ENCODE peak calls at places on chromosomes 2 and 18, in six cellular contexts. One of them, this sample, is unnamed.
A peak's percentile ranks its signal among the peaks of the same experiment; 100 is the strongest.

GRCh38 chr2:215903208-215903607 is 110.1 kb downstream of the MREG start:
- DNase-seq in breast epithelium: no peak
- DNase-seq in heart left ventricle: no peak
- DNase-seq in IMR-90: no peak
- DNase-seq in transverse colon: no peak
- DNase-seq in uterus: no peak
- DNase-seq in this sample: no peak

GRCh38 chr2:37318401-37318800 is 6.2 kb downstream of the PRKD3 start:
- DNase-seq in IMR-90: peak; percentile 96
- DNase-seq in uterus: no peak
- DNase-seq in breast epithelium: no peak
- DNase-seq in heart left ventricle: no peak
- DNase-seq in transverse colon: no peak
- DNase-seq in this sample: no peak

GRCh38 chr2:160365691-160366367 is 127.8 kb downstream of the RBMS1 start:
- DNase-seq in heart left ventricle: peak; percentile 84
- DNase-seq in breast epithelium: no peak
- DNase-seq in IMR-90: no peak
- DNase-seq in uterus: peak; percentile 58
- DNase-seq in transverse colon: peak; percentile 71
- DNase-seq in this sample: no peak

GRCh38 chr2:45988879-45989278 is 308.3 kb upstream of the EPAS1 start:
- DNase-seq in uterus: no peak
- DNase-seq in breast epithelium: no peak
- DNase-seq in IMR-90: no peak
- DNase-seq in transverse colon: no peak
- DNase-seq in heart left ventricle: no peak
- DNase-seq in this sample: no peak

GRCh38 chr2:43212931-43213330 is 13.5 kb downstream of the ZFP36L2 start:
- DNase-seq in heart left ventricle: peak; percentile 77
- DNase-seq in transverse colon: no peak
- DNase-seq in breast epithelium: no peak
- DNase-seq in IMR-90: no peak
- DNase-seq in uterus: no peak
- DNase-seq in this sample: peak; percentile 47

GRCh38 chr2:39778775-39779751 is at the start of gene THUMPD2:
- DNase-seq in IMR-90: peak; percentile 62
- DNase-seq in uterus: peak; percentile 76
- DNase-seq in breast epithelium: peak; percentile 49
- DNase-seq in transverse colon: peak; percentile 71
- DNase-seq in heart left ventricle: peak; percentile 81
- DNase-seq in this sample: peak; percentile 82

GRCh38 chr18:8835556-8835955 is 130.2 kb downstream of the MTCL1 start:
- DNase-seq in heart left ventricle: no peak
- DNase-seq in IMR-90: peak; percentile 41
- DNase-seq in breast epithelium: peak; percentile 53
- DNase-seq in transverse colon: no peak
- DNase-seq in uterus: no peak
- DNase-seq in this sample: no peak

GRCh38 chr2:213806125-213806726 is 522.0 kb downstream of the SPAG16 start:
- DNase-seq in uterus: no peak
- DNase-seq in heart left ventricle: no peak
- DNase-seq in breast epithelium: no peak
- DNase-seq in IMR-90: peak; percentile 38
- DNase-seq in transverse colon: no peak
- DNase-seq in this sample: no peak

GRCh38 chr2:1821530-1821929 is 77.2 kb upstream of the PXDN start:
- DNase-seq in IMR-90: no peak
- DNase-seq in breast epithelium: no peak
- DNase-seq in heart left ventricle: no peak
- DNase-seq in transverse colon: no peak
- DNase-seq in uterus: no peak
- DNase-seq in this sample: no peak

GRCh38 chr2:88897718-88898117 is 206.2 kb downstream of the RPIA start:
- DNase-seq in transverse colon: no peak
- DNase-seq in heart left ventricle: no peak
- DNase-seq in IMR-90: no peak
- DNase-seq in breast epithelium: no peak
- DNase-seq in uterus: no peak
- DNase-seq in this sample: no peak

GRCh38 chr2:85711578-85712060 is 17.5 kb downstream of the GNLY start:
- DNase-seq in IMR-90: no peak
- DNase-seq in uterus: no peak
- DNase-seq in transverse colon: no peak
- DNase-seq in heart left ventricle: no peak
- DNase-seq in breast epithelium: no peak
- DNase-seq in this sample: no peak

GRCh38 chr2:174491947-174492346 is 5.1 kb upstream of the GPR155 start:
- DNase-seq in IMR-90: no peak
- DNase-seq in transverse colon: no peak
- DNase-seq in breast epithelium: no peak
- DNase-seq in heart left ventricle: no peak
- DNase-seq in uterus: no peak
- DNase-seq in this sample: no peak

GRCh38 chr2:194559523-194559922 is 1097.5 kb upstream of the SLC39A10 start:
- DNase-seq in uterus: no peak
- DNase-seq in breast epithelium: no peak
- DNase-seq in transverse colon: no peak
- DNase-seq in heart left ventricle: no peak
- DNase-seq in IMR-90: no peak
- DNase-seq in this sample: no peak

GRCh38 chr2:240205763-240206162 is 65.3 kb upstream of the OTOS start:
- DNase-seq in transverse colon: no peak
- DNase-seq in IMR-90: no peak
- DNase-seq in heart left ventricle: no peak
- DNase-seq in uterus: no peak
- DNase-seq in breast epithelium: no peak
- DNase-seq in this sample: no peak

GRCh38 chr18:65380571-65380970 is 370.2 kb upstream of the CDH7 start:
- DNase-seq in IMR-90: no peak
- DNase-seq in uterus: no peak
- DNase-seq in transverse colon: no peak
- DNase-seq in breast epithelium: no peak
- DNase-seq in heart left ventricle: no peak
- DNase-seq in this sample: no peak

GRCh38 chr2:30148850-30149249 is 2.0 kb downstream of the YPEL5 start:
- DNase-seq in breast epithelium: no peak
- DNase-seq in transverse colon: no peak
- DNase-seq in IMR-90: no peak
- DNase-seq in heart left ventricle: no peak
- DNase-seq in uterus: no peak
- DNase-seq in this sample: no peak

GRCh38 chr2:65050931-65051330 is 5.3 kb upstream of the CEP68 start:
- DNase-seq in IMR-90: peak; percentile 41
- DNase-seq in breast epithelium: no peak
- DNase-seq in uterus: no peak
- DNase-seq in transverse colon: no peak
- DNase-seq in heart left ventricle: no peak
- DNase-seq in this sample: no peak

GRCh38 chr2:241724259-241724974 is 10.0 kb upstream of the D2HGDH start:
- DNase-seq in uterus: no peak
- DNase-seq in breast epithelium: no peak
- DNase-seq in heart left ventricle: peak; percentile 23
- DNase-seq in transverse colon: no peak
- DNase-seq in IMR-90: no peak
- DNase-seq in this sample: no peak

GRCh38 chr2:61493523-61493942 is 22.6 kb upstream of the USP34 start:
- DNase-seq in uterus: no peak
- DNase-seq in breast epithelium: no peak
- DNase-seq in transverse colon: no peak
- DNase-seq in heart left ventricle: no peak
- DNase-seq in IMR-90: peak; percentile 40
- DNase-seq in this sample: no peak

GRCh38 chr2:190117305-190117704 is 54.8 kb upstream of the MSTN start:
- DNase-seq in uterus: no peak
- DNase-seq in breast epithelium: no peak
- DNase-seq in transverse colon: no peak
- DNase-seq in heart left ventricle: no peak
- DNase-seq in IMR-90: no peak
- DNase-seq in this sample: no peak

GRCh38 chr2:238649123-238649522 is 198.8 kb upstream of the TWIST2 start:
- DNase-seq in IMR-90: no peak
- DNase-seq in breast epithelium: peak; percentile 9
- DNase-seq in heart left ventricle: no peak
- DNase-seq in uterus: no peak
- DNase-seq in transverse colon: no peak
- DNase-seq in this sample: no peak

DNA sequence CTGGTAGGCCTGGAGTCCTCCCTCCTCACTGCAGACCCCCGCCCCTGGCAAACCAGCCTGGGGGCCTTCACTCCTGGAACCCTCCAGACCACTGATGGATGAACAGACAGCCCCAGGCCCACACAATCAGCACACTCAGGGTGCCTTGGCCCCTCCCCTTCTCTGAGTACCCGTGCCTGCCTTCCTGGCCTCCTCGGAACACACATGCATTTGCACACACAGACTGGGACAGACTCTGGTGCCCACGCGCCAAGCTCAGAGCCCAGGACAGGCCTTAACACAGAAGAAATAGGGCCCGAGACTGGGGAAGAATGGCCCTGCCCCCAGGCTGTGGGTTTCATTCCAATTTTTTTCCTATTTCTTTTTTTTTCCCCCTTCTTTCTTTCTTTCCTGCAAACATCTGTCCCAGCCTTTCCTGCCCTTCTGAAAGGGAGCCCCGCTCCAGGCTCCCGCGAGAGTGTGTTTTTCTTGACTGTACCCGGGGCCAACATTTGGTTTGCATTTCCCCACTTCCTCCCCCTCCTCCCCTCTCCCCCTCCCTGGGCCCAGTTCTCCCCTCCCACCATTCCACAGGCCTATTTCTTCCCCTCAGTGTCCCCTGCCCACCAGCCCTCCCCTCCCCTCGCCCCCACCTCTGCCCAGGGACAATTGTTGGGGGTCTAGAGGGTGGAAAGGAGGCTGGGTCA is 613 bp upstream of the TNS1 start:
- DNase-seq in transverse colon: peak; percentile 19
- DNase-seq in heart left ventricle: peak; percentile 71
- DNase-seq in uterus: peak; percentile 73
- DNase-seq in IMR-90: peak; percentile 55
- DNase-seq in breast epithelium: no peak
- DNase-seq in this sample: no peak
- H3K4me1 ChIP-seq in transverse colon: no peaks in the 10 kb centered on the region
- H3K4me1 ChIP-seq in heart left ventricle: peaks cover 39% of the 10 kb centered on the region
- H3K4me1 ChIP-seq in uterus: peaks cover 4% of the 10 kb centered on the region
- H3K4me1 ChIP-seq in IMR-90: peaks cover 45% of the 10 kb centered on the region
- H3K4me1 ChIP-seq in breast epithelium: peaks cover 3% of the 10 kb centered on the region
- H3K4me1 ChIP-seq in this sample: no peaks in the 10 kb centered on the region

GRCh38 chr18:5237723-5238370 is 40.8 kb upstream of the AKAIN1 start:
- DNase-seq in transverse colon: peak; percentile 89
- DNase-seq in breast epithelium: peak; percentile 73
- DNase-seq in heart left ventricle: peak; percentile 92
- DNase-seq in IMR-90: peak; percentile 85
- DNase-seq in uterus: peak; percentile 86
- DNase-seq in this sample: peak; percentile 95
- TF ChIP-seq POLR2A in transverse colon: peak; percentile 79
- TF ChIP-seq POLR2A in breast epithelium: peak; percentile 63
- TF ChIP-seq POLR2A in heart left ventricle: no peak
- TF ChIP-seq POLR2A in IMR-90: peak; percentile 78
- TF ChIP-seq POLR2A in uterus: peak; percentile 74
- TF ChIP-seq POLR2A in this sample: peak; percentile 56

GRCh38 chr2:205709319-205709718 is 27.0 kb downstream of the NRP2 start:
- DNase-seq in heart left ventricle: no peak
- DNase-seq in transverse colon: no peak
- DNase-seq in uterus: no peak
- DNase-seq in breast epithelium: no peak
- DNase-seq in IMR-90: no peak
- DNase-seq in this sample: no peak
- H3K4me1 ChIP-seq in heart left ventricle: peaks cover 70% of the 10 kb centered on the region
- H3K4me1 ChIP-seq in transverse colon: peaks cover 37% of the 10 kb centered on the region
- H3K4me1 ChIP-seq in uterus: peaks cover 35% of the 10 kb centered on the region
- H3K4me1 ChIP-seq in breast epithelium: no peaks in the 10 kb centered on the region
- H3K4me1 ChIP-seq in IMR-90: peaks cover 39% of the 10 kb centered on the region
- H3K4me1 ChIP-seq in this sample: peaks cover 29% of the 10 kb centered on the region

GRCh38 chr2:202238234-202239197 is at the start of gene SUMO1:
- DNase-seq in heart left ventricle: peak; percentile 90
- DNase-seq in transverse colon: peak; percentile 92
- DNase-seq in IMR-90: peak; percentile 87
- DNase-seq in uterus: peak; percentile 90
- DNase-seq in breast epithelium: peak; percentile 83
- DNase-seq in this sample: peak; percentile 96
- TF ChIP-seq POLR2A in heart left ventricle: no peak
- TF ChIP-seq POLR2A in transverse colon: peak; percentile 61
- TF ChIP-seq POLR2A in IMR-90: no peak
- TF ChIP-seq POLR2A in uterus: peak; percentile 51
- TF ChIP-seq POLR2A in breast epithelium: no peak
- TF ChIP-seq POLR2A in this sample: no peak

GRCh38 chr2:179274749-179275148 is 10.1 kb upstream of the SESTD1 start:
- DNase-seq in heart left ventricle: no peak
- DNase-seq in transverse colon: no peak
- DNase-seq in breast epithelium: no peak
- DNase-seq in IMR-90: peak; percentile 22
- DNase-seq in uterus: no peak
- DNase-seq in this sample: peak; percentile 33

GRCh38 chr2:179277429-179278196 is 13.0 kb upstream of the SESTD1 start:
- DNase-seq in breast epithelium: no peak
- DNase-seq in uterus: no peak
- DNase-seq in heart left ventricle: no peak
- DNase-seq in IMR-90: no peak
- DNase-seq in transverse colon: no peak
- DNase-seq in this sample: no peak

GRCh38 chr2:179273461-179273962 is 8.9 kb upstream of the SESTD1 start:
- DNase-seq in breast epithelium: no peak
- DNase-seq in heart left ventricle: no peak
- DNase-seq in IMR-90: peak; percentile 24
- DNase-seq in uterus: no peak
- DNase-seq in transverse colon: no peak
- DNase-seq in this sample: no peak

GRCh38 chr2:179272406-179273192 is 8.0 kb upstream of the SESTD1 start:
- DNase-seq in IMR-90: peak; percentile 73
- DNase-seq in heart left ventricle: no peak
- DNase-seq in uterus: no peak
- DNase-seq in breast epithelium: no peak
- DNase-seq in transverse colon: no peak
- DNase-seq in this sample: no peak

GRCh38 chr2:179275280-179276013 is 10.8 kb upstream of the SESTD1 start:
- DNase-seq in breast epithelium: no peak
- DNase-seq in heart left ventricle: no peak
- DNase-seq in uterus: no peak
- DNase-seq in transverse colon: no peak
- DNase-seq in IMR-90: peak; percentile 79
- DNase-seq in this sample: no peak
- H3K4me1 ChIP-seq in breast epithelium: no peaks in the 10 kb centered on the region
- H3K4me1 ChIP-seq in heart left ventricle: peaks cover 33% of the 10 kb centered on the region
- H3K4me1 ChIP-seq in uterus: no peaks in the 10 kb centered on the region
- H3K4me1 ChIP-seq in transverse colon: peaks cover 6% of the 10 kb centered on the region
- H3K4me1 ChIP-seq in IMR-90: peaks cover 13% of the 10 kb centered on the region
- H3K4me1 ChIP-seq in this sample: no peaks in the 10 kb centered on the region